ENCODE peak calls at places on chromosomes 12 and 14, in five cellular contexts. D is tibial artery, P is SK-N-DZ, S is kidney epithelial cell, M is choroid plexus epithelial cell. V is an unnamed sample.

GRCh38 chr12:96590970-96591369 is 101.6 kb downstream of the CFAP54 start:
- DNase-seq in P (no peak), D (no peak), M (peak), S (no peak), V (no peak)

GRCh38 chr12:79411791-79412190 is 279.0 kb downstream of the PAWR start:
- DNase-seq in P (no peak), S (no peak), M (no peak), D (no peak), V (no peak)

GRCh38 chr12:26360062-26360461 is 164.7 kb downstream of the SSPN start:
- DNase-seq in S (no peak), D (no peak), M (no peak), P (no peak), V (no peak)

GRCh38 chr12:94271351-94271750 is 123.0 kb downstream of the PLXNC1 start:
- DNase-seq in P (no peak), S (no peak), M (peak), D (no peak), V (no peak)

GRCh38 chr14:98984719-98985041 is 287.3 kb downstream of the BCL11B start:
- DNase-seq in M (no peak), P (no peak), D (no peak), S (no peak), V (no peak)

GRCh38 chr12:17361224-17361623 is 728.8 kb downstream of the RERGL start:
- DNase-seq in S (no peak), P (no peak), D (no peak), M (no peak), V (no peak)

GRCh38 chr12:126464157-126464556 is 1398.9 kb downstream of the AACS start:
- DNase-seq in M (no peak), D (no peak), S (no peak), P (no peak), V (no peak)

GRCh38 chr14:70186826-70187483 is 1.8 kb downstream of the SLC8A3 start:
- DNase-seq in M (peak), D (no peak), S (no peak), P (no peak), V (peak)

GRCh38 chr14:69921052-69921451 is 41.8 kb downstream of the SMOC1 start:
- DNase-seq in S (no peak), P (no peak), D (no peak), M (peak), V (no peak)

GRCh38 chr12:14810167-14810952 is 3.6 kb downstream of the SMCO3 start:
- DNase-seq in D (no peak), M (no peak), P (no peak), S (no peak), V (no peak)

GRCh38 chr12:39755475-39755874 is 135.9 kb upstream of the ABCD2 start:
- DNase-seq in D (no peak), M (no peak), P (no peak), S (no peak), V (no peak)

GRCh38 chr12:20527396-20528154 is 159.2 kb downstream of the PDE3A start:
- DNase-seq in M (peak), S (peak), D (no peak), P (no peak), V (no peak)

GRCh38 chr14:69044965-69045555 is 66.0 kb upstream of the ACTN1 start:
- DNase-seq in S (no peak), M (peak), D (peak), P (no peak), V (no peak)

GRCh38 chr12:63922446-63922845 is 77.9 kb downstream of the SRGAP1 start:
- DNase-seq in P (no peak), S (no peak), D (no peak), M (peak), V (no peak)

GRCh38 chr12:6961278-6961694 is 9.2 kb downstream of the PHB2 start:
- DNase-seq in D (peak), M (no peak), S (no peak), P (no peak), V (no peak)

GRCh38 chr14:93538411-93538810 is 107.7 kb downstream of the UNC79 start:
- DNase-seq in P (peak), M (peak), S (no peak), D (no peak), V (no peak)

GRCh38 chr14:23559010-23559920 is 3.2 kb downstream of the THTPA start:
- DNase-seq in D (no peak), M (peak), P (peak), S (no peak), V (peak)

GRCh38 chr14:72852194-72852593 is 41.7 kb downstream of the DPF3 start:
- DNase-seq in D (no peak), S (no peak), M (no peak), P (no peak), V (no peak)

GRCh38 chr12:49910331-49911212 is 6.9 kb upstream of the FAIM2 start:
- DNase-seq in D (no peak), P (no peak), S (no peak), M (peak), V (no peak)

GRCh38 chr14:76917759-76918175 is 91.6 kb downstream of the LRRC74A start:
- DNase-seq in S (no peak), D (peak), M (no peak), P (no peak), V (peak)

GRCh38 chr12:62533755-62534107 is 67.1 kb downstream of the MON2 start:
- DNase-seq in M (peak), D (no peak), S (no peak), P (no peak), V (no peak)

GRCh38 chr12:107242189-107242588 is 148.8 kb upstream of the CRY1 start:
- DNase-seq in P (no peak), S (no peak), M (peak), D (no peak), V (no peak)

GRCh38 chr12:26319511-26319910 is 124.1 kb downstream of the SSPN start:
- DNase-seq in M (peak), D (peak), S (peak), P (no peak), V (no peak)

GRCh38 chr14:69775012-69775411 is 8.1 kb downstream of the SRSF5 start:
- DNase-seq in S (no peak), D (no peak), P (no peak), M (no peak), V (no peak)

GRCh38 chr12:70876952-70877351 is 43.6 kb downstream of the PTPRR start:
- DNase-seq in P (no peak), M (peak), S (no peak), D (no peak), V (no peak)

GRCh38 chr14:60061371-60061770 is 30.4 kb upstream of the PCNX4 start:
- DNase-seq in P (no peak), M (peak), D (no peak), S (no peak), V (no peak)

GRCh38 chr12:121576851-121577391 is 3.9 kb downstream of the KDM2B start:
- DNase-seq in S (peak), P (no peak), M (peak), D (no peak), V (no peak)

GRCh38 chr14:54127526-54127925 is 170.9 kb upstream of the BMP4 start:
- DNase-seq in P (no peak), M (peak), D (no peak), S (no peak), V (peak)

GRCh38 chr12:110107369-110108281 is 16.5 kb upstream of the IFT81 start:
- DNase-seq in D (peak), S (no peak), M (peak), P (no peak), V (no peak)

GRCh38 chr14:34465069-34465859 is 3.2 kb upstream of the SPTSSA start:
- DNase-seq in S (no peak), P (no peak), D (no peak), M (peak), V (no peak)

GRCh38 chr12:88854260-88854659 is 274.0 kb upstream of the KITLG start:
- DNase-seq in D (no peak), S (peak), P (no peak), M (peak), V (no peak)

GRCh38 chr12:124438415-124439056 is 128.9 kb downstream of the NCOR2 start:
- DNase-seq in S (no peak), M (no peak), P (peak), D (no peak), V (no peak)

GRCh38 chr12:114733919-114734318 is 49.9 kb upstream of the TBX3 start:
- DNase-seq in S (no peak), D (no peak), P (no peak), M (no peak), V (no peak)

GRCh38 chr12:67082221-67082620 is 186.9 kb upstream of the CAND1 start:
- DNase-seq in S (no peak), P (no peak), D (no peak), M (no peak), V (no peak)

GRCh38 chr12:95943231-95943842 is at the start of gene AMDHD1:
- DNase-seq in D (peak), S (no peak), P (peak), M (peak), V (peak)

GRCh38 chr14:28773917-28774691 is 7.5 kb downstream of the FOXG1 start:
- DNase-seq in S (no peak), D (no peak), P (no peak), M (peak), V (peak)

GRCh38 chr12:49038291-49038955 is 19.8 kb upstream of the PRKAG1 start:
- DNase-seq in M (no peak), S (no peak), P (no peak), D (no peak), V (no peak)

GRCh38 chr14:51182166-51182565 is 57.9 kb upstream of the TMX1 start:
- DNase-seq in S (no peak), P (no peak), D (no peak), M (no peak), V (peak)

GRCh38 chr14:70808402-70809237 is 693 bp downstream of the MAP3K9 start:
- DNase-seq in M (peak), D (no peak), P (peak), S (no peak), V (peak)